ENCODE peak calls at places on chromosomes 4 and X, in four cellular contexts. One of them, this sample, is unnamed.
A peak's percentile ranks its signal among the peaks of the same experiment; 100 is the strongest.

GRCh38 chr4:186680649-186681048 is 43.0 kb downstream of the FAT1 start:
- DNase-seq in coronary artery: no peak
- DNase-seq in stomach: no peak
- DNase-seq in GM06990: no peak
- DNase-seq in this sample: no peak

GRCh38 chr4:8171941-8172924 is 13.6 kb upstream of the ABLIM2 start:
- DNase-seq in stomach: no peak
- DNase-seq in coronary artery: no peak
- DNase-seq in GM06990: peak; percentile 78
- DNase-seq in this sample: peak; percentile 79

GRCh38 chrX:119325456-119325855 is 73.7 kb upstream of the SLC25A43 start:
- DNase-seq in GM06990: no peak
- DNase-seq in stomach: no peak
- DNase-seq in coronary artery: no peak
- DNase-seq in this sample: no peak

GRCh38 chr4:40180356-40180755 is 16.5 kb upstream of the RHOH start:
- DNase-seq in stomach: no peak
- DNase-seq in GM06990: no peak
- DNase-seq in coronary artery: no peak
- DNase-seq in this sample: no peak

GRCh38 chrX:77160301-77160700 is 286.9 kb upstream of the FGF16 start:
- DNase-seq in coronary artery: no peak
- DNase-seq in GM06990: peak; percentile 1
- DNase-seq in stomach: no peak
- DNase-seq in this sample: peak; percentile 0

GRCh38 chr4:54099287-54099958 is 540 bp upstream of the GSX2 start:
- DNase-seq in coronary artery: no peak
- DNase-seq in stomach: no peak
- DNase-seq in GM06990: no peak
- DNase-seq in this sample: no peak

GRCh38 chr4:179097741-179098140 is 1655.5 kb upstream of the AGA start:
- DNase-seq in GM06990: no peak
- DNase-seq in coronary artery: no peak
- DNase-seq in stomach: no peak
- DNase-seq in this sample: peak; percentile 2

GRCh38 chr4:132071815-132072214 is 1077.3 kb upstream of the PCDH10 start:
- DNase-seq in coronary artery: no peak
- DNase-seq in GM06990: no peak
- DNase-seq in stomach: no peak
- DNase-seq in this sample: no peak

GRCh38 chr4:153763404-153763803 is 3.6 kb upstream of the RNF175 start:
- DNase-seq in GM06990: no peak
- DNase-seq in stomach: no peak
- DNase-seq in coronary artery: no peak
- DNase-seq in this sample: no peak

GRCh38 chr4:174334628-174335027 is 50.9 kb downstream of the CEP44 start:
- DNase-seq in stomach: no peak
- DNase-seq in GM06990: peak; percentile 10
- DNase-seq in coronary artery: no peak
- DNase-seq in this sample: peak; percentile 77

GRCh38 chr4:7301126-7301785 is 108.9 kb downstream of the SORCS2 start:
- DNase-seq in coronary artery: no peak
- DNase-seq in GM06990: no peak
- DNase-seq in stomach: no peak
- DNase-seq in this sample: no peak

GRCh38 chr4:24672871-24673270 is 88.5 kb upstream of the DHX15 start:
- DNase-seq in stomach: no peak
- DNase-seq in coronary artery: no peak
- DNase-seq in GM06990: no peak
- DNase-seq in this sample: no peak

GRCh38 chrX:41759817-41760216 is 35.8 kb downstream of the GPR82 start:
- DNase-seq in GM06990: peak; percentile 3
- DNase-seq in stomach: no peak
- DNase-seq in coronary artery: no peak
- DNase-seq in this sample: peak; percentile 55

GRCh38 chrX:130770615-130771014 is 132.4 kb downstream of the ENOX2 start:
- DNase-seq in GM06990: no peak
- DNase-seq in coronary artery: no peak
- DNase-seq in stomach: no peak
- DNase-seq in this sample: no peak

GRCh38 chrX:114583646-114584433 is at the start of gene HTR2C:
- DNase-seq in coronary artery: no peak
- DNase-seq in stomach: no peak
- DNase-seq in GM06990: no peak
- DNase-seq in this sample: no peak

GRCh38 chr4:134948110-134948642 is 746.6 kb upstream of the PABPC4L start:
- DNase-seq in GM06990: no peak
- DNase-seq in coronary artery: no peak
- DNase-seq in stomach: no peak
- DNase-seq in this sample: no peak

GRCh38 chr4:184330008-184330400 is 112.3 kb upstream of the ENPP6 start:
- DNase-seq in coronary artery: no peak
- DNase-seq in stomach: no peak
- DNase-seq in GM06990: peak; percentile 89
- DNase-seq in this sample: peak; percentile 92

GRCh38 chr4:65865489-65865888 is 195.2 kb upstream of the EPHA5 start:
- DNase-seq in GM06990: no peak
- DNase-seq in coronary artery: no peak
- DNase-seq in stomach: no peak
- DNase-seq in this sample: peak; percentile 6

GRCh38 chr4:185358514-185359433 is 37.0 kb downstream of the LRP2BP start:
- DNase-seq in GM06990: no peak
- DNase-seq in stomach: no peak
- DNase-seq in coronary artery: no peak
- DNase-seq in this sample: no peak

GRCh38 chr4:21790437-21791029 is 158.0 kb downstream of the KCNIP4 start:
- DNase-seq in coronary artery: no peak
- DNase-seq in stomach: no peak
- DNase-seq in GM06990: no peak
- DNase-seq in this sample: peak; percentile 30

GRCh38 chrX:132489256-132490085 is 633 bp upstream of the MBNL3 start:
- DNase-seq in coronary artery: peak; percentile 74
- DNase-seq in stomach: peak; percentile 78
- DNase-seq in GM06990: peak; percentile 81
- DNase-seq in this sample: peak; percentile 78

GRCh38 chrX:139877710-139878414 is 55.0 kb downstream of the ATP11C start:
- DNase-seq in coronary artery: no peak
- DNase-seq in GM06990: no peak
- DNase-seq in stomach: no peak
- DNase-seq in this sample: no peak

GRCh38 chr4:123659759-123660158 is 263.2 kb downstream of the SPRY1 start:
- DNase-seq in stomach: no peak
- DNase-seq in GM06990: no peak
- DNase-seq in coronary artery: no peak
- DNase-seq in this sample: peak; percentile 30

GRCh38 chrX:40299502-40300118 is 201.9 kb upstream of the BCOR start:
- DNase-seq in stomach: no peak
- DNase-seq in coronary artery: no peak
- DNase-seq in GM06990: peak; percentile 27
- DNase-seq in this sample: peak; percentile 68

DNA sequence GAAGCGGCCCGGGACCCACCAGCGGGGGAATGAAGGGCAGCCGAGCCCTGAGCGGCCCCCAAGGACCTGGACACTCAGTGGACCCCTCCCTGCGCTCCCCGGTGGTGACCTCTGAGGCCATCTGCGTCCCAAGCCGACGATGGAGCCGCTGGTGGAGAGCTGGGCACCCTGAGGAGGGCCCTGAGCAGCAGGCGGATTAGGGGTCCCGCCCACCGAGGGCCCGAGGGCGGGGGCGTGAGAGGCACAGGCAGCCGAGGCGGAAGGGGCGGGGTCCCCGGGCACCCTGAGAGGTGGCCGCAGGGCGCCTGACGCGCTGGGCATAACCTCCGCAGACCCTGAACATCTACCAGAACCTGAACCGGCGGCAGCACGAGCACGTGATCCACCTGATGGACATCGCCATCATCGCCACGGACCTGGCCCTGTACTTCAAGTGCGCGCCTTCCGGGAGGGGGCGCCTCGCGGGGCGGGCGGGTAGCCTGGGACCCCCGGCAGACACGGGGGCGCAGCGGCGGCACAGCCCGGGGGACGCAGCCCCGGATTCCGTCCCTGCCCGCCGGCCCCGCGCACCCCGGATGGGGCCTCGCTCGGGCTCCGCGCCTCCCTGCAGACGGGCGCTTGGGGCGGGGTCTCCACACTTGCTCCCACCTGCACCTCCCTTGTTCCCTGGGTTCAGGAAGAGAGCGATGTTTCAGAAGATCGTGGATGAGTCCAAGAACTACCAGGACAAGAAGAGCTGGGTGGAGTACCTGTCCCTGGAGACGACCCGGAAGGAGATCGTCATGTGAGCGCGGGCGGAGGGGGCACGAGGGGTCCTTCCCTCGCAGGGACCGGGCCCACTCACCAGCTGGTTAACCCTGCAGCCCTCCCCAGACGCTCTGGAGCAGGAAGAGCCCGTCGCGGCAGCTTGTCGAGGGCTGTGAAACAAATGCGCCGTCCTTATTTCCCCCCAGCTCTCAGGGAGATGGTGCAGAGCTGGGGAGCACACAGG is 10.3 kb downstream of the ATP5ME start:
- DNase-seq in stomach: peak; percentile 53
- DNase-seq in GM06990: peak; percentile 75
- DNase-seq in coronary artery: no peak
- DNase-seq in this sample: peak; percentile 72
- H3K4me3 ChIP-seq in stomach: peak overlapping the region; percentile 62
- H3K4me3 ChIP-seq in GM06990: peak overlapping the region; percentile 25
- H3K4me3 ChIP-seq in coronary artery: peak overlapping the region; percentile 76
- H3K4me3 ChIP-seq in this sample: peak overlapping the region; percentile 64

GRCh38 chr4:792729-793108 is 33.2 kb downstream of the CPLX1 start:
- DNase-seq in coronary artery: no peak
- DNase-seq in GM06990: peak; percentile 70
- DNase-seq in stomach: no peak
- DNase-seq in this sample: peak; percentile 73
- TF ChIP-seq CTCF in coronary artery: no peak
- TF ChIP-seq CTCF in GM06990: no peak
- TF ChIP-seq CTCF in stomach: no peak
- TF ChIP-seq CTCF in this sample: no peak

DNA sequence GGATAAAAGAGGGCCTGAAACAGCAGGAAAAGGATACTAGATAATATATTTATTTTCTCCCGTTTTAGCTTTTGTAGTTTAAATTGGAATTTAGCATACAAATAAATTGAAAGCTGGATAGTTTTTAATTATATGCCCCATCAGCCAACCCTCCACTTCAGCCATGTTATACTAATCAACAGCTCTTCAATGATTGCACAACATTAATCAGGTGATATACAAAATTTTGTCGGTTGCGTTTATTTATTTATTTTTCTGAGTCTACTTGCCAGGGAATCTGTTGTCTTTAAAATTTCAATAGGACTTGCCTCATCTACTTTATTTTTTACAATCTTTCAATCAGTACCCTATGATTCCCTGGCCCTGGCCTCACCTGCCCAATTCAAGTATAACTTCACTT is 12.1 kb downstream of the DGKK start:
- DNase-seq in stomach: no peak
- DNase-seq in coronary artery: no peak
- DNase-seq in GM06990: no peak
- DNase-seq in this sample: no peak
- H3K4me3 ChIP-seq in stomach: no peak overlapping the region
- H3K4me3 ChIP-seq in coronary artery: no peak overlapping the region
- H3K4me3 ChIP-seq in GM06990: no peak overlapping the region
- H3K4me3 ChIP-seq in this sample: no peak overlapping the region

DNA sequence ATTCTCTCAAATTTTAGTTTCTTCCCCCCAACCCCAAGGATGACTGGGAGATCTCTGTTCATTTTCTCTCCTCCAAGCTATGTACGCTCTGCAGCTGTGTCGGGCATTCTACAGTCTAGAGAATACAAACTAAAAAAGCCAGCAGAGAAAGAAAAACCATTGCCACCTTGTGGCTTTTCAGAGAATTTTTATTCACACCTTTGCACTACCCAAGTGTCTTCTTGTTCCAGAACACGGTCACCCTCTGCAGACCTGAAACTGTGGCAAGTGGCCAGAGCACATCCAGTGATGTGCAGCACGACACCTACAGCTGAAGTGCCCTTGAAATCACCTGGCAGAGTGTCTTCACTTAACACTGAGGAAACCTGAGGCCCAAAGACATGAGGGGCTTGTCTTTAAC is 68.6 kb downstream of the CHST7 start:
- DNase-seq in stomach: no peak
- DNase-seq in coronary artery: no peak
- DNase-seq in GM06990: no peak
- DNase-seq in this sample: peak; percentile 47
- TF ChIP-seq CTCF in stomach: peak; percentile 15
- TF ChIP-seq CTCF in coronary artery: no peak
- TF ChIP-seq CTCF in GM06990: peak; percentile 53
- TF ChIP-seq CTCF in this sample: peak; percentile 10

GRCh38 chr4:117400039-117400835 is 314.9 kb upstream of the TRAM1L1 start:
- DNase-seq in GM06990: no peak
- DNase-seq in coronary artery: no peak
- DNase-seq in stomach: no peak
- DNase-seq in this sample: no peak
- H3K4me3 ChIP-seq in GM06990: no peak overlapping the region
- H3K4me3 ChIP-seq in coronary artery: no peak overlapping the region
- H3K4me3 ChIP-seq in stomach: no peak overlapping the region
- H3K4me3 ChIP-seq in this sample: no peak overlapping the region

GRCh38 chr4:112645541-112646329 is 8.8 kb downstream of the LARP7 start:
- DNase-seq in coronary artery: no peak
- DNase-seq in GM06990: no peak
- DNase-seq in stomach: no peak
- DNase-seq in this sample: no peak
- TF ChIP-seq CTCF in coronary artery: no peak
- TF ChIP-seq CTCF in GM06990: no peak
- TF ChIP-seq CTCF in stomach: no peak
- TF ChIP-seq CTCF in this sample: no peak

GRCh38 chr4:70589785-70590184 is 2.3 kb upstream of the AMBN start:
- DNase-seq in coronary artery: no peak
- DNase-seq in GM06990: peak; percentile 20
- DNase-seq in stomach: no peak
- DNase-seq in this sample: peak; percentile 8

GRCh38 chr4:70591955-70592582 is at the start of gene AMBN:
- DNase-seq in stomach: no peak
- DNase-seq in coronary artery: no peak
- DNase-seq in GM06990: no peak
- DNase-seq in this sample: no peak

GRCh38 chr4:70583952-70584834 is 7.9 kb upstream of the AMBN start:
- DNase-seq in coronary artery: no peak
- DNase-seq in stomach: peak; percentile 39
- DNase-seq in GM06990: no peak
- DNase-seq in this sample: no peak

GRCh38 chr4:70581980-70582379 is 10.1 kb upstream of the AMBN start:
- DNase-seq in coronary artery: no peak
- DNase-seq in GM06990: no peak
- DNase-seq in stomach: no peak
- DNase-seq in this sample: no peak

GRCh38 chr4:70586841-70587240 is 5.2 kb upstream of the AMBN start:
- DNase-seq in stomach: no peak
- DNase-seq in coronary artery: no peak
- DNase-seq in GM06990: no peak
- DNase-seq in this sample: no peak
- H3K4me3 ChIP-seq in stomach: no peak overlapping the region
- H3K4me3 ChIP-seq in coronary artery: no peak overlapping the region
- H3K4me3 ChIP-seq in GM06990: no peak overlapping the region
- H3K4me3 ChIP-seq in this sample: no peak overlapping the region

This sample was measured in GM12865.